ENCODE peak calls at places on chromosomes 2 and 18, in nine cellular contexts. L is B cell; C is C1 segment of cervical spinal cord; Y is stimulated activated CD4-positive, alpha-beta T cell treated with anti-CD3 and anti-CD28 coated beads, Interleukin-15, amount 100 ng/mL, for 1 hour; M is stimulated activated naive CD4-positive, alpha-beta T cell; O is pancreas; K is endothelial cell of umbilical vein; E is iris pigment epithelial cell; V is GM20000. U is an unnamed sample.

GRCh38 chr2:49772299-49772970 is 618.1 kb upstream of the FSHR start:
- DNase-seq in V (no peak), K (no peak), Y (no peak), C (no peak), E (no peak), M (no peak), O (peak), L (no peak), U (peak)

GRCh38 chr18:72652990-72653593 is 109.0 kb upstream of the CBLN2 start:
- DNase-seq in L (no peak), E (peak), O (no peak), K (peak), C (no peak), V (peak), M (no peak), Y (no peak), U (no peak)

GRCh38 chr2:54657664-54658083 is 65.8 kb upstream of the EML6 start:
- DNase-seq in M (no peak), L (peak), C (no peak), K (peak), E (peak), V (peak), O (no peak), Y (no peak), U (no peak)

GRCh38 chr2:77016964-77017363 is 505.2 kb downstream of the LRRTM4 start:
- DNase-seq in E (no peak), C (no peak), V (no peak), Y (no peak), M (no peak), O (no peak), K (no peak), L (no peak), U (no peak)

GRCh38 chr18:42915240-42915791 is 200.2 kb downstream of the RIT2 start:
- DNase-seq in C (no peak), M (no peak), L (no peak), O (no peak), E (no peak), V (no peak), Y (no peak), K (no peak), U (no peak)

GRCh38 chr2:119679846-119680245 is 845 bp downstream of the TMEM177 start:
- DNase-seq in M (no peak), E (no peak), L (no peak), V (no peak), O (no peak), K (no peak), Y (no peak), C (no peak), U (no peak)

GRCh38 chr2:200138386-200139184 is 167.9 kb upstream of the SPATS2L start:
- DNase-seq in V (no peak), C (no peak), L (no peak), M (no peak), E (peak), K (no peak), O (no peak), Y (no peak), U (no peak)

GRCh38 chr18:51578403-51578980 is 381.0 kb upstream of the MEX3C start:
- DNase-seq in L (no peak), Y (no peak), K (no peak), E (no peak), V (no peak), M (no peak), C (no peak), O (no peak), U (no peak)

GRCh38 chr2:43100883-43101662 is 125.3 kb downstream of the ZFP36L2 start:
- DNase-seq in Y (no peak), L (no peak), V (no peak), O (peak), C (peak), M (no peak), E (peak), K (peak), U (peak)

GRCh38 chr2:65300772-65301711 is 73.4 kb downstream of the ACTR2 start:
- DNase-seq in E (peak), V (peak), L (peak), O (no peak), C (no peak), M (peak), Y (peak), K (no peak), U (peak)

GRCh38 chr2:37527362-37527761 is 144.1 kb downstream of the CDC42EP3 start:
- DNase-seq in M (no peak), Y (no peak), C (no peak), E (no peak), V (no peak), O (no peak), L (no peak), K (no peak), U (no peak)

U was measured in left lung.